ENCODE peak calls at places on chromosomes 11 and 22, in five cellular contexts. T is head of caudate nucleus, G is cardiac muscle cell, I is A549, Z is spleen. W is an unnamed sample.

GRCh38 chr11:46064221-46064620 is 57.0 kb downstream of the PHF21A start:
- DNase-seq in T (no peak), G (peak; percentile 17), I (no peak), Z (no peak), W (no peak)

GRCh38 chr22:37167981-37168647 is 18.4 kb upstream of the IL2RB start:
- DNase-seq in T (no peak), G (no peak), I (no peak), Z (peak; percentile 47), W (no peak)

GRCh38 chr22:28044546-28045173 is 125.6 kb upstream of the PITPNB start:
- DNase-seq in T (no peak), G (no peak), I (no peak), Z (no peak), W (no peak)

GRCh38 chr11:130999086-130999485 is 82.8 kb upstream of the SNX19 start:
- DNase-seq in T (no peak), G (peak; percentile 72), I (no peak), Z (no peak), W (no peak)

GRCh38 chr11:31943056-31943780 is 132.1 kb upstream of the PAX6 start:
- DNase-seq in T (no peak), G (no peak), I (no peak), Z (no peak), W (no peak)

GRCh38 chr22:50530280-50530856 is 556 bp upstream of the TYMP start:
- DNase-seq in T (no peak), G (peak; percentile 94), I (peak; percentile 89), Z (peak; percentile 97), W (no peak)

GRCh38 chr22:18975434-18976196 is 39.5 kb upstream of the PRODH start:
- DNase-seq in T (no peak), G (no peak), I (no peak), Z (peak; percentile 75), W (no peak)

GRCh38 chr22:47120399-47120798 is 357.9 kb downstream of the TBC1D22A start:
- DNase-seq in T (no peak), G (no peak), I (no peak), Z (no peak), W (no peak)

GRCh38 chr11:92329644-92330043 is 105.0 kb downstream of the FAT3 start:
- DNase-seq in T (peak; percentile 25), G (peak; percentile 48), I (no peak), Z (no peak), W (no peak)

GRCh38 chr11:116829525-116830183 is at the start of gene APOC3:
- DNase-seq in T (no peak), G (peak; percentile 67), I (no peak), Z (no peak), W (no peak)

GRCh38 chr22:45692549-45692948 is 20.9 kb downstream of the ATXN10 start:
- DNase-seq in T (no peak), G (peak; percentile 57), I (peak; percentile 60), Z (no peak), W (no peak)

GRCh38 chr11:61141601-61142028 is 19.6 kb downstream of the VPS37C start:
- DNase-seq in T (no peak), G (no peak), I (no peak), Z (peak; percentile 62), W (no peak)

GRCh38 chr11:36312593-36312990 is 16.5 kb downstream of the PRR5L start:
- DNase-seq in T (no peak), G (peak; percentile 60), I (peak; percentile 42), Z (no peak), W (no peak)

GRCh38 chr11:94740083-94740974 is 27.8 kb upstream of the AMOTL1 start:
- DNase-seq in T (peak; percentile 57), G (peak; percentile 21), I (no peak), Z (no peak), W (peak; percentile 70)

GRCh38 chr11:117816151-117816741 is 8.3 kb downstream of the FXYD2 start:
- DNase-seq in T (no peak), G (peak; percentile 30), I (peak; percentile 60), Z (peak; percentile 83), W (no peak)